ENCODE peak calls at places on chromosomes 12 and 14, in seven cellular contexts. One of them, this sample, is unnamed.

GRCh38 chr14:61866932-61867920 is 105.0 kb downstream of the SNAPC1 start:
- DNase-seq in GM12864: peak; percentile 75
- DNase-seq in IMR-90: peak; percentile 4
- DNase-seq in body of pancreas: no peak
- DNase-seq in vagina: no peak
- DNase-seq in esophagus squamous epithelium: no peak
- DNase-seq in left lung: no peak
- DNase-seq in this sample: peak; percentile 58

GRCh38 chr12:55934343-55934742 is 3.4 kb downstream of the DGKA start:
- DNase-seq in left lung: no peak
- DNase-seq in body of pancreas: no peak
- DNase-seq in vagina: no peak
- DNase-seq in IMR-90: no peak
- DNase-seq in esophagus squamous epithelium: no peak
- DNase-seq in GM12864: no peak
- DNase-seq in this sample: no peak

GRCh38 chr12:93982847-93983315 is 165.5 kb upstream of the PLXNC1 start:
- DNase-seq in vagina: no peak
- DNase-seq in IMR-90: peak; percentile 93
- DNase-seq in GM12864: no peak
- DNase-seq in esophagus squamous epithelium: no peak
- DNase-seq in body of pancreas: no peak
- DNase-seq in left lung: no peak
- DNase-seq in this sample: no peak

GRCh38 chr12:76032043-76032981 is 736 bp upstream of the PHLDA1 start:
- DNase-seq in body of pancreas: peak; percentile 69
- DNase-seq in left lung: peak; percentile 52
- DNase-seq in GM12864: no peak
- DNase-seq in IMR-90: peak; percentile 70
- DNase-seq in vagina: no peak
- DNase-seq in esophagus squamous epithelium: no peak
- DNase-seq in this sample: peak; percentile 72

GRCh38 chr14:51000566-51000965 is 56.3 kb upstream of the PYGL start:
- DNase-seq in GM12864: no peak
- DNase-seq in left lung: no peak
- DNase-seq in body of pancreas: no peak
- DNase-seq in vagina: no peak
- DNase-seq in esophagus squamous epithelium: no peak
- DNase-seq in IMR-90: no peak
- DNase-seq in this sample: no peak

GRCh38 chr12:30792648-30793499 is 38.1 kb upstream of the CAPRIN2 start:
- DNase-seq in esophagus squamous epithelium: no peak
- DNase-seq in IMR-90: peak; percentile 55
- DNase-seq in body of pancreas: peak; percentile 18
- DNase-seq in GM12864: no peak
- DNase-seq in left lung: no peak
- DNase-seq in vagina: no peak
- DNase-seq in this sample: no peak

GRCh38 chr14:51304956-51305355 is 64.9 kb downstream of the TMX1 start:
- DNase-seq in vagina: no peak
- DNase-seq in GM12864: no peak
- DNase-seq in body of pancreas: no peak
- DNase-seq in IMR-90: peak; percentile 96
- DNase-seq in left lung: no peak
- DNase-seq in esophagus squamous epithelium: no peak
- DNase-seq in this sample: no peak

GRCh38 chr14:95741051-95741490 is 27.1 kb upstream of the TCL1A start:
- DNase-seq in GM12864: no peak
- DNase-seq in esophagus squamous epithelium: no peak
- DNase-seq in IMR-90: no peak
- DNase-seq in left lung: no peak
- DNase-seq in body of pancreas: no peak
- DNase-seq in vagina: peak; percentile 64
- DNase-seq in this sample: no peak

GRCh38 chr14:101008631-101009336 is 105.3 kb upstream of the RTL1 start:
- DNase-seq in IMR-90: peak; percentile 34
- DNase-seq in left lung: peak; percentile 10
- DNase-seq in vagina: no peak
- DNase-seq in GM12864: no peak
- DNase-seq in body of pancreas: peak; percentile 3
- DNase-seq in esophagus squamous epithelium: no peak
- DNase-seq in this sample: peak; percentile 12

GRCh38 chr12:92244036-92244435 is 98.4 kb upstream of the BTG1 start:
- DNase-seq in GM12864: no peak
- DNase-seq in vagina: no peak
- DNase-seq in body of pancreas: peak; percentile 51
- DNase-seq in IMR-90: peak; percentile 6
- DNase-seq in esophagus squamous epithelium: no peak
- DNase-seq in left lung: no peak
- DNase-seq in this sample: no peak

GRCh38 chr12:120190386-120190785 is 4.1 kb downstream of the GCN1 start:
- DNase-seq in GM12864: no peak
- DNase-seq in left lung: no peak
- DNase-seq in body of pancreas: no peak
- DNase-seq in esophagus squamous epithelium: no peak
- DNase-seq in IMR-90: no peak
- DNase-seq in vagina: no peak
- DNase-seq in this sample: no peak

GRCh38 chr14:79730911-79731310 is 480.4 kb downstream of the DIO2 start:
- DNase-seq in IMR-90: no peak
- DNase-seq in body of pancreas: no peak
- DNase-seq in GM12864: no peak
- DNase-seq in left lung: no peak
- DNase-seq in esophagus squamous epithelium: no peak
- DNase-seq in vagina: no peak
- DNase-seq in this sample: no peak

GRCh38 chr12:100427078-100427477 is 46.6 kb upstream of the NR1H4 start:
- DNase-seq in vagina: no peak
- DNase-seq in left lung: no peak
- DNase-seq in body of pancreas: no peak
- DNase-seq in esophagus squamous epithelium: no peak
- DNase-seq in IMR-90: peak; percentile 72
- DNase-seq in GM12864: no peak
- DNase-seq in this sample: no peak

GRCh38 chr12:6430124-6430989 is 14.4 kb upstream of the CD27 start:
- DNase-seq in left lung: peak; percentile 87
- DNase-seq in body of pancreas: peak; percentile 77
- DNase-seq in esophagus squamous epithelium: no peak
- DNase-seq in GM12864: no peak
- DNase-seq in vagina: no peak
- DNase-seq in IMR-90: peak; percentile 96
- DNase-seq in this sample: no peak

GRCh38 chr14:71550367-71550766 is 381.9 kb upstream of the RGS6 start:
- DNase-seq in esophagus squamous epithelium: no peak
- DNase-seq in vagina: no peak
- DNase-seq in body of pancreas: no peak
- DNase-seq in IMR-90: no peak
- DNase-seq in left lung: no peak
- DNase-seq in GM12864: peak; percentile 41
- DNase-seq in this sample: peak; percentile 33

GRCh38 chr12:20453756-20454310 is 85.5 kb downstream of the PDE3A start:
- DNase-seq in esophagus squamous epithelium: no peak
- DNase-seq in vagina: no peak
- DNase-seq in body of pancreas: no peak
- DNase-seq in GM12864: no peak
- DNase-seq in IMR-90: no peak
- DNase-seq in left lung: no peak
- DNase-seq in this sample: no peak

GRCh38 chr14:52043690-52044089 is 25.2 kb downstream of the NID2 start:
- DNase-seq in body of pancreas: peak; percentile 33
- DNase-seq in esophagus squamous epithelium: no peak
- DNase-seq in vagina: no peak
- DNase-seq in left lung: no peak
- DNase-seq in IMR-90: peak; percentile 23
- DNase-seq in GM12864: no peak
- DNase-seq in this sample: peak; percentile 40

GRCh38 chr12:24839268-24839791 is 109.6 kb downstream of the BCAT1 start:
- DNase-seq in esophagus squamous epithelium: no peak
- DNase-seq in left lung: no peak
- DNase-seq in body of pancreas: no peak
- DNase-seq in GM12864: peak; percentile 94
- DNase-seq in vagina: no peak
- DNase-seq in IMR-90: no peak
- DNase-seq in this sample: peak; percentile 54

DNA sequence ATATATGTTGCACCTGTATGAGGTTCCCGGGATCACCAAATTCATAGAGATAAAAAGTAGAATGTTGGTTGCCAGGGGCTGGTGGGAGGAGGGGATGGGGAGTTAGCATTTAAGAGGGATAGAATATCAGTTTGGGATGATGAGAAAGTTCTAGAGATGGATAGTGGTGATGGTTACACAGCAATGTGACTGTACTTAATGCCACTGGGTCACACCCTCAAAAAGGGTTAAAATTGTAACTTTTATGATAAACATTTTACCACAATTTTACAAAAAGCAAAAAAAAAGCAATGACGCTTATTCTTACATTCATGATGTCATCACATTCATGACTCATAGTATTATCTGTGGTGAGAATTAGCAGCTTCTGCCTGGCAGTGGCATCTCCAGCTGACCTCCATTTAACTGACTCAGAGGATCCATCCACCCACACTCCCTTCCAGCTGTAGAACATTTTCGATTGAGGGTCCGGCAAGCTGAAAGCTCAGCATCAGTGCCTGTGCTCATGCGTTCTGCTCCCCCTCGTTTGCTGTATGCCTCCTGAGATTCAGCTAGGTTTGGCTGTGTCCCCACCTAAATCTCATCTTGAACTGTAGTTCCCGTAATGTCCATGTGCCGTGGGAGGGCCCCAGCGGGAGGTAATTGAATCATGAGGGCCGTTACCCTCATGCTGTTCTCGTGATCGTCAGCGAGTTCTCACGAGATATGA is 64.8 kb upstream of the TMEM260 start:
- DNase-seq in IMR-90: peak; percentile 45
- DNase-seq in vagina: no peak
- DNase-seq in esophagus squamous epithelium: no peak
- DNase-seq in left lung: no peak
- DNase-seq in body of pancreas: no peak
- DNase-seq in GM12864: no peak
- DNase-seq in this sample: no peak
- TF ChIP-seq CTCF in IMR-90: no peak
- TF ChIP-seq CTCF in vagina: no peak
- TF ChIP-seq CTCF in esophagus squamous epithelium: no peak
- TF ChIP-seq CTCF in left lung: no peak
- TF ChIP-seq CTCF in body of pancreas: no peak
- TF ChIP-seq CTCF in GM12864: no peak
- TF ChIP-seq CTCF in this sample: no peak

DNA sequence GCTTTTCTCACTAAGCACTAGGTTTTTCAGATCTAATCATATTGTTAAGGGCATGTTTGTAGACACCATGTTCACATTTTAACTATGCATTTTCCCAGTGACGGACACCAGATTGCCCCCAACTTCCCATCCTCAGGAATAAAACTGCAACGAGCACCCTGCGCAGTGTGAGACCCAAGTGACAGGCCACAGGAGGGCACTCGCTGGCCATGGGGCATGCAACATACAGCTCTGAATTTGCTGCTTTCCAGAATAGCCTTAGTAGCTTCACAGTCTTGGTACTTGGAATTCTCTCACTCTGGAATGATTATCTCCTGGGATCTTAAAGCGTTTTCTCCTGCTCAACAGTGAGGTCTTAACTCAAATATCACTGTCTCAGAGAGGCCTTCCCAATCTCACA is 983 bp upstream of the DDX47 start:
- DNase-seq in body of pancreas: no peak
- DNase-seq in esophagus squamous epithelium: no peak
- DNase-seq in GM12864: no peak
- DNase-seq in left lung: no peak
- DNase-seq in vagina: no peak
- DNase-seq in IMR-90: no peak
- DNase-seq in this sample: no peak
- TF ChIP-seq CTCF in body of pancreas: no peak
- TF ChIP-seq CTCF in esophagus squamous epithelium: no peak
- TF ChIP-seq CTCF in GM12864: no peak
- TF ChIP-seq CTCF in left lung: no peak
- TF ChIP-seq CTCF in vagina: no peak
- TF ChIP-seq CTCF in IMR-90: no peak
- TF ChIP-seq CTCF in this sample: no peak

DNA sequence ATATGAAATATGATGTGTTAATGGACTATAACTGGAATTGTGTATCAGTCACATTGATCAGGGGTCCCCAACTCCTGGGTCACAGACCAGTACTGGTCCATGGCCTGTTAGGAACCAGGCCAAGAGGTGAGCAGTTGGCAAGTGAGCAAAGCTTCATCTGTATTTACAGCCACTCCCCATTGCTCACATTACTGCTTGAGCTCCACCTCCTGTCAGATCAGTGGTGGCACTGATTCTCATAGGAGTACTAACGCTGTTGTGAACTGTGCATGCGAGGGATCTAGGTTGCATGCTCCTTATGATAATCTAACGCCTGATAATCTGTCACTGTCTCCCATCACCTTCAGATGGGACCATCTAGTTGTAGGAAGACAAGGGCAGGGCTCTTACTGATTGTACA is 72.3 kb downstream of the CDK17 start:
- DNase-seq in esophagus squamous epithelium: no peak
- DNase-seq in left lung: no peak
- DNase-seq in GM12864: no peak
- DNase-seq in vagina: no peak
- DNase-seq in IMR-90: no peak
- DNase-seq in body of pancreas: no peak
- DNase-seq in this sample: no peak
- TF ChIP-seq CTCF in esophagus squamous epithelium: no peak
- TF ChIP-seq CTCF in left lung: no peak
- TF ChIP-seq CTCF in GM12864: no peak
- TF ChIP-seq CTCF in vagina: no peak
- TF ChIP-seq CTCF in IMR-90: no peak
- TF ChIP-seq CTCF in body of pancreas: no peak
- TF ChIP-seq CTCF in this sample: no peak

GRCh38 chr12:85663631-85664030 is 172.6 kb downstream of the RASSF9 start:
- DNase-seq in vagina: no peak
- DNase-seq in esophagus squamous epithelium: no peak
- DNase-seq in left lung: no peak
- DNase-seq in GM12864: no peak
- DNase-seq in IMR-90: no peak
- DNase-seq in body of pancreas: no peak
- DNase-seq in this sample: no peak
- TF ChIP-seq CTCF in vagina: no peak
- TF ChIP-seq CTCF in esophagus squamous epithelium: no peak
- TF ChIP-seq CTCF in left lung: no peak
- TF ChIP-seq CTCF in GM12864: no peak
- TF ChIP-seq CTCF in IMR-90: no peak
- TF ChIP-seq CTCF in body of pancreas: no peak
- TF ChIP-seq CTCF in this sample: no peak